ENCODE peak calls at places on chromosome 17, in eight cellular contexts. U, B, J, S, Z, D, R and O are unnamed samples.

GRCh38 chr17:81067331-81067730 is 32.4 kb downstream of the BAIAP2 start:
- DNase-seq in U (peak; percentile 45), B (no peak), J (no peak), S (no peak), Z (no peak), D (no peak), R (no peak), O (no peak)

GRCh38 chr17:72590382-72590781 is 469.6 kb downstream of the SOX9 start:
- DNase-seq in U (no peak), B (no peak), J (no peak), S (no peak), Z (no peak), D (no peak), R (no peak), O (no peak)

GRCh38 chr17:56172517-56172982 is 19.3 kb downstream of the ANKFN1 start:
- DNase-seq in U (no peak), B (no peak), J (no peak), S (no peak), Z (no peak), D (no peak), R (no peak), O (no peak)

GRCh38 chr17:32485261-32485955 is 1.4 kb upstream of the CDK5R1 start:
- DNase-seq in U (no peak), B (no peak), J (no peak), S (no peak), Z (no peak), D (no peak), R (no peak), O (peak; percentile 60)

GRCh38 chr17:65155622-65156021 is 18.5 kb downstream of the RGS9 start:
- DNase-seq in U (no peak), B (no peak), J (no peak), S (no peak), Z (no peak), D (no peak), R (no peak), O (no peak)

GRCh38 chr17:43351686-43352085 is 47.1 kb upstream of the ARL4D start:
- DNase-seq in U (no peak), B (no peak), J (no peak), S (no peak), Z (no peak), D (no peak), R (no peak), O (no peak)

GRCh38 chr17:31416503-31416923 is 25.0 kb downstream of the RAB11FIP4 start:
- DNase-seq in U (no peak), B (no peak), J (no peak), S (no peak), Z (no peak), D (no peak), R (no peak), O (no peak)

GRCh38 chr17:75390982-75391381 is 14.5 kb downstream of the GRB2 start:
- DNase-seq in U (no peak), B (peak; percentile 43), J (no peak), S (no peak), Z (no peak), D (no peak), R (no peak), O (no peak)

GRCh38 chr17:16106161-16106891 is 106.7 kb downstream of the TTC19 start:
- DNase-seq in U (peak; percentile 73), B (peak; percentile 77), J (peak; percentile 28), S (no peak), Z (no peak), D (no peak), R (no peak), O (no peak)

GRCh38 chr17:19002191-19002590 is 2.4 kb downstream of the FAM83G start:
- DNase-seq in U (no peak), B (no peak), J (no peak), S (no peak), Z (no peak), D (no peak), R (no peak), O (no peak)

GRCh38 chr17:56269998-56270397 is 116.7 kb downstream of the ANKFN1 start:
- DNase-seq in U (no peak), B (no peak), J (no peak), S (no peak), Z (no peak), D (no peak), R (no peak), O (no peak)

GRCh38 chr17:29089601-29090044 is 46.7 kb downstream of the PIPOX start:
- DNase-seq in U (no peak), B (no peak), J (no peak), S (no peak), Z (no peak), D (no peak), R (no peak), O (no peak)

GRCh38 chr17:65227637-65228036 is 90.5 kb downstream of the RGS9 start:
- DNase-seq in U (no peak), B (no peak), J (no peak), S (no peak), Z (no peak), D (no peak), R (no peak), O (no peak)